ENCODE peak calls at places on chromosome X, in ten cellular contexts. I is esophagus squamous epithelium; F is Calu3; E is osteocyte; M is tibial artery; Z is HCT116; T is fibroblast of mammary gland; Q is CD8-positive, alpha-beta T cell; A is testis; R is omental fat pad. P is an unnamed sample.

GRCh38 chrX:69309074-69309792 is 144.0 kb upstream of the PJA1 start:
- DNase-seq in I (no peak), F (no peak), E (no peak), M (no peak), Z (no peak), T (no peak), Q (no peak), A (no peak), R (no peak), P (no peak)

GRCh38 chrX:118272237-118272636 is 73.7 kb upstream of the WDR44 start:
- DNase-seq in I (no peak), F (no peak), E (no peak), M (no peak), Z (no peak), T (peak), Q (no peak), A (no peak), R (no peak), P (peak)

GRCh38 chrX:155022587-155022986 is at the start of gene F8:
- DNase-seq in I (no peak), F (no peak), E (no peak), M (no peak), Z (no peak), T (no peak), Q (no peak), A (no peak), R (no peak), P (no peak)

GRCh38 chrX:126395909-126396308 is 156.7 kb downstream of the DCAF12L1 start:
- DNase-seq in I (no peak), F (no peak), E (no peak), M (no peak), Z (no peak), T (no peak), Q (no peak), A (no peak), R (no peak), P (no peak)

GRCh38 chrX:24037729-24038128 is 10.7 kb upstream of the KLHL15 start:
- DNase-seq in I (no peak), F (no peak), E (no peak), M (no peak), Z (no peak), T (no peak), Q (no peak), A (no peak), R (no peak), P (no peak)

GRCh38 chrX:44244008-44244407 is 99.5 kb downstream of the EFHC2 start:
- DNase-seq in I (no peak), F (peak), E (no peak), M (no peak), Z (peak), T (peak), Q (no peak), A (no peak), R (no peak), P (peak)

GRCh38 chrX:129932792-129933321 is 26.9 kb downstream of the UTP14A start:
- DNase-seq in I (no peak), F (peak), E (no peak), M (peak), Z (no peak), T (no peak), Q (no peak), A (peak), R (no peak), P (no peak)

GRCh38 chrX:150060406-150060805 is 122.1 kb upstream of the EOLA2 start:
- DNase-seq in I (no peak), F (no peak), E (no peak), M (no peak), Z (no peak), T (peak), Q (no peak), A (no peak), R (no peak), P (peak)

GRCh38 chrX:31366076-31366475 is 294.2 kb upstream of the FTHL17 start:
- DNase-seq in I (no peak), F (no peak), E (no peak), M (no peak), Z (no peak), T (no peak), Q (no peak), A (no peak), R (no peak), P (no peak)

GRCh38 chrX:101429934-101430333 is 21.9 kb downstream of the HNRNPH2 start:
- DNase-seq in I (no peak), F (no peak), E (no peak), M (no peak), Z (no peak), T (peak), Q (no peak), A (no peak), R (no peak), P (no peak)

GRCh38 chrX:136625246-136625645 is 22.7 kb upstream of the CD40LG start:
- DNase-seq in I (no peak), F (no peak), E (no peak), M (no peak), Z (no peak), T (no peak), Q (no peak), A (no peak), R (no peak), P (no peak)

GRCh38 chrX:139795196-139795595 is 87.2 kb upstream of the MCF2 start:
- DNase-seq in I (no peak), F (no peak), E (no peak), M (no peak), Z (no peak), T (no peak), Q (no peak), A (no peak), R (no peak), P (no peak)

GRCh38 chrX:27889878-27890277 is 82.1 kb downstream of the MAGEB10 start:
- DNase-seq in I (no peak), F (no peak), E (no peak), M (no peak), Z (no peak), T (no peak), Q (no peak), A (no peak), R (no peak), P (no peak)

GRCh38 chrX:56812515-56813105 is 83.6 kb downstream of the NBDY start:
- DNase-seq in I (no peak), F (no peak), E (no peak), M (no peak), Z (no peak), T (no peak), Q (no peak), A (no peak), R (no peak), P (peak)

GRCh38 chrX:154050113-154050495 is 30.4 kb upstream of the IRAK1 start:
- DNase-seq in I (no peak), F (no peak), E (no peak), M (no peak), Z (no peak), T (no peak), Q (no peak), A (no peak), R (no peak), P (no peak)

GRCh38 chrX:135389243-135389642 is 32.5 kb upstream of the SMIM10L2A start:
- DNase-seq in I (no peak), F (no peak), E (no peak), M (no peak), Z (no peak), T (no peak), Q (no peak), A (no peak), R (no peak), P (no peak)

GRCh38 chrX:149618871-149619270 is 12.7 kb downstream of the TMEM185A start:
- DNase-seq in I (no peak), F (no peak), E (no peak), M (no peak), Z (no peak), T (no peak), Q (no peak), A (no peak), R (no peak), P (no peak)

GRCh38 chrX:128699716-128700285 is 647.6 kb upstream of the ACTRT1 start:
- DNase-seq in I (no peak), F (no peak), E (no peak), M (no peak), Z (no peak), T (no peak), Q (no peak), A (no peak), R (no peak), P (no peak)

GRCh38 chrX:22351966-22352365 is 79.3 kb downstream of the CBLL2 start:
- DNase-seq in I (no peak), F (no peak), E (no peak), M (no peak), Z (no peak), T (peak), Q (no peak), A (no peak), R (no peak), P (peak)

GRCh38 chrX:69121321-69122000 is 43.8 kb downstream of the PJA1 start:
- DNase-seq in I (no peak), F (no peak), E (no peak), M (no peak), Z (no peak), T (no peak), Q (no peak), A (no peak), R (no peak), P (no peak)

GRCh38 chrX:130401415-130402210 is at the start of gene RBMX2:
- DNase-seq in I (peak), F (peak), E (peak), M (peak), Z (peak), T (peak), Q (peak), A (peak), R (no peak), P (peak)

GRCh38 chrX:7385131-7385530 is 237.2 kb upstream of the PUDP start:
- DNase-seq in I (no peak), F (no peak), E (no peak), M (no peak), Z (no peak), T (no peak), Q (no peak), A (no peak), R (no peak), P (no peak)

GRCh38 chrX:98068210-98068609 is 1184.5 kb downstream of the RPA4 start:
- DNase-seq in I (no peak), F (no peak), E (no peak), M (no peak), Z (no peak), T (peak), Q (no peak), A (no peak), R (no peak), P (no peak)

GRCh38 chrX:21276736-21277433 is 97.3 kb upstream of the CNKSR2 start:
- DNase-seq in I (no peak), F (no peak), E (no peak), M (no peak), Z (no peak), T (no peak), Q (no peak), A (no peak), R (no peak), P (no peak)

GRCh38 chrX:123481908-123482873 is 250.7 kb downstream of the THOC2 start:
- DNase-seq in I (no peak), F (no peak), E (no peak), M (no peak), Z (no peak), T (peak), Q (no peak), A (no peak), R (no peak), P (peak)

GRCh38 chrX:106898462-106898861 is 4.7 kb downstream of the RIPPLY1 start:
- DNase-seq in I (no peak), F (peak), E (no peak), M (no peak), Z (no peak), T (peak), Q (no peak), A (peak), R (no peak), P (peak)

GRCh38 chrX:41720125-41720780 is 3.7 kb upstream of the GPR82 start:
- DNase-seq in I (no peak), F (no peak), E (no peak), M (no peak), Z (no peak), T (peak), Q (peak), A (no peak), R (no peak), P (no peak)

GRCh38 chrX:132704769-132705168 is 215.9 kb upstream of the MBNL3 start:
- DNase-seq in I (no peak), F (no peak), E (no peak), M (no peak), Z (no peak), T (no peak), Q (no peak), A (no peak), R (no peak), P (no peak)

GRCh38 chrX:40283981-40284380 is 186.2 kb upstream of the BCOR start:
- DNase-seq in I (no peak), F (no peak), E (no peak), M (no peak), Z (no peak), T (no peak), Q (no peak), A (no peak), R (no peak), P (no peak)
- TF ChIP-seq CTCF in I (no peak), F (no peak), E (no peak), M (no peak), Z (no peak), T (no peak), Q (no peak), A (no peak), R (no peak), P (no peak)

GRCh38 chrX:12349201-12349600 is 210.9 kb downstream of the FRMPD4 start:
- DNase-seq in I (no peak), F (no peak), E (no peak), M (no peak), Z (no peak), T (no peak), Q (no peak), A (no peak), R (no peak), P (no peak)
- TF ChIP-seq CTCF in I (no peak), F (no peak), E (no peak), M (no peak), Z (no peak), T (no peak), Q (no peak), A (no peak), R (no peak), P (no peak)

GRCh38 chrX:16745659-16746058 is 26.2 kb downstream of the SYAP1 start:
- DNase-seq in I (no peak), F (no peak), E (no peak), M (no peak), Z (no peak), T (no peak), Q (no peak), A (no peak), R (no peak), P (no peak)

GRCh38 chrX:16745102-16745501 is 25.7 kb downstream of the SYAP1 start:
- DNase-seq in I (no peak), F (no peak), E (no peak), M (no peak), Z (no peak), T (no peak), Q (no peak), A (no peak), R (no peak), P (no peak)

GRCh38 chrX:16748425-16748824 is 29.0 kb downstream of the SYAP1 start:
- DNase-seq in I (no peak), F (no peak), E (no peak), M (no peak), Z (no peak), T (no peak), Q (no peak), A (no peak), R (no peak), P (no peak)

GRCh38 chrX:16739574-16739973 is 20.2 kb downstream of the SYAP1 start:
- DNase-seq in I (no peak), F (no peak), E (no peak), M (no peak), Z (no peak), T (peak), Q (no peak), A (no peak), R (no peak), P (no peak)

DNA sequence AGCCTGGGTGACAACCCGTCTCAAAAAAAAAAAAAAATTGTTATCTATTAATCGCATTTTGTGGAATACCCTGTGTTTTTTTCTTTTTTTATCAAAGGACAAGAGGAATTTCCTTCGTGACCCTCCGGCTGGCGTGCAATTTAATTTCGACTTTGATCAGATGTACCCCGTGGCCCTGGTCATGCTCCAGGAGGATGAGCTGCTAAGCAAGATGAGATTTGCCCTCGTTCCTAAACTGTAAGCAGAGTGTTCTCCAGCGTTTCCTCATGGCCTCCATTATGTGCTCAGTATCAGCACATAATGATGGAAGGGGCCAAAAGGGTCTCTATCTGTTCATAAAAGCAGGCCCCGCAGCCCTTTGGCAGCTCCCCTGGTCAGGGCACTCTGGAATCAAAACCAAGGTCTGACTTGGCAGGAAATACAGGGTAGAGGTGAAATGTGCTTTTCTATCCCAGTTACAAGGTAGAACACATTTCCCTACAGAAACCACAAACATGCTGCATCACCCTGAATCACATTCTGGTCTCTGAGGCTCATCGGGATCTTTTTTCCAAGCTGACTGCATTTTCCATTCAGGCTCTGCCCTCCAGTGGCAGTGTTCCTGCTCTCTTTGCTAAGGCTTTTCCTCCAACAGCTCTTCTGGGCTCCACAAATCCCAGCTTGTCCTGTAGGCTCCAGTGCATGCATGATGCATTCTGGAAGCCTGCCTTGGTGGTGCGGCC is 24.4 kb downstream of the SYAP1 start:
- DNase-seq in I (no peak), F (no peak), E (no peak), M (no peak), Z (no peak), T (peak), Q (no peak), A (no peak), R (no peak), P (peak)
- TF ChIP-seq CTCF in I (no peak), F (no peak), E (no peak), M (no peak), Z (no peak), T (peak), Q (no peak), A (no peak), R (no peak), P (peak)

GRCh38 chrX:4277122-4277521 is 563.7 kb upstream of the PRKX start:
- DNase-seq in I (no peak), F (no peak), E (no peak), M (no peak), Z (no peak), T (no peak), Q (no peak), A (no peak), R (no peak), P (no peak)
- TF ChIP-seq CTCF in I (no peak), F (peak), E (no peak), M (no peak), Z (no peak), T (no peak), Q (no peak), A (no peak), R (no peak), P (no peak)

GRCh38 chrX:46648660-46649059 is 75.1 kb downstream of the CHST7 start:
- DNase-seq in I (no peak), F (no peak), E (no peak), M (no peak), Z (no peak), T (no peak), Q (no peak), A (no peak), R (no peak), P (no peak)

GRCh38 chrX:46649421-46650260 is 76.1 kb downstream of the CHST7 start:
- DNase-seq in I (no peak), F (no peak), E (no peak), M (no peak), Z (no peak), T (no peak), Q (no peak), A (peak), R (no peak), P (peak)

DNA sequence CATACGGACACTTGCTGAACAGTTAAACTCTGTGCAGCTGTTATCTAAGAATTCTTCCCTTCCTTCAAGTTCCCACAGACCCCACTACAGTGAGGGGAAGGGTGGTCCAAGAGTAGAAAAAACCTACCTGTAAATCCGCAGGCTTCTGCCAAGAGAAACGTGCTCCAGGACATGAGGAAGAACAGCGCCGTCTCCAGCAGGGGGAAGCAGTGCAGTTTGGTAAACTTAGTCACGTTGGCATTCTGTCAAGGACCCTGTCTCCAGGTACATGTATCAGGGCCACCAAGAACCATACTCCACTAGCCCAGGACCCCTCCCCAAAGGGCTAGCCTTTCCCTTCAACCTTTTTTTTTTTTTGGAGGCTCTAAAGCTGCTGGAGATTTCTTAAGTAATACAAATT is 79.9 kb downstream of the CHST7 start:
- DNase-seq in I (no peak), F (peak), E (no peak), M (no peak), Z (no peak), T (no peak), Q (no peak), A (no peak), R (no peak), P (no peak)
- TF ChIP-seq CTCF in I (peak), F (no peak), E (peak), M (no peak), Z (peak), T (peak), Q (no peak), A (no peak), R (no peak), P (peak)

P was measured in cardiac fibroblast.